ENCODE peak calls at places on chromosomes 16 and 17, in nine cellular contexts. Z, E, J, B, I, C, D, V and Q are unnamed samples.

GRCh38 chr17:78107457-78107856 is 21.1 kb downstream of the TMC6 start:
- DNase-seq in Z (no peak), E (no peak), J (peak), B (no peak), I (no peak), C (peak), D (no peak), V (no peak), Q (peak)

GRCh38 chr16:56565023-56565477 is at the start of gene MT4:
- DNase-seq in Z (no peak), E (no peak), J (no peak), B (no peak), I (no peak), C (no peak), D (no peak), V (no peak), Q (no peak)

GRCh38 chr17:29582767-29583166 is 6.7 kb downstream of the GIT1 start:
- DNase-seq in Z (no peak), E (no peak), J (no peak), B (peak), I (no peak), C (no peak), D (no peak), V (no peak), Q (no peak)

GRCh38 chr16:88339926-88340754 is 42.6 kb upstream of the ZNF469 start:
- DNase-seq in Z (no peak), E (peak), J (no peak), B (peak), I (no peak), C (no peak), D (no peak), V (no peak), Q (peak)

GRCh38 chr17:80864751-80865150 is 126.9 kb upstream of the CHMP6 start:
- DNase-seq in Z (no peak), E (no peak), J (no peak), B (no peak), I (no peak), C (peak), D (no peak), V (no peak), Q (no peak)

GRCh38 chr16:56610609-56611111 is 2.3 kb downstream of the MT2A start:
- DNase-seq in Z (no peak), E (no peak), J (no peak), B (no peak), I (no peak), C (no peak), D (peak), V (no peak), Q (no peak)

GRCh38 chr17:17890773-17891759 is 54.3 kb upstream of the SREBF1 start:
- DNase-seq in Z (peak), E (peak), J (peak), B (peak), I (peak), C (no peak), D (peak), V (peak), Q (peak)

GRCh38 chr16:69942099-69942491 is 9.0 kb upstream of the CLEC18A start:
- DNase-seq in Z (no peak), E (no peak), J (no peak), B (peak), I (no peak), C (no peak), D (no peak), V (no peak), Q (peak)

GRCh38 chr16:17998550-17998949 is 338.0 kb downstream of the NPIPA8 start:
- DNase-seq in Z (no peak), E (no peak), J (no peak), B (no peak), I (no peak), C (no peak), D (no peak), V (no peak), Q (no peak)

GRCh38 chr17:21161498-21162393 is 35.0 kb downstream of the DHRS7B start:
- DNase-seq in Z (no peak), E (no peak), J (no peak), B (no peak), I (no peak), C (no peak), D (peak), V (no peak), Q (no peak)

GRCh38 chr16:65889533-65889966 is 476.9 kb upstream of the CDH5 start:
- DNase-seq in Z (no peak), E (no peak), J (no peak), B (no peak), I (no peak), C (no peak), D (no peak), V (no peak), Q (no peak)

GRCh38 chr17:75975757-75976174 is 3.2 kb downstream of the ACOX1 start:
- DNase-seq in Z (no peak), E (no peak), J (no peak), B (no peak), I (no peak), C (no peak), D (no peak), V (no peak), Q (no peak)

GRCh38 chr17:82241926-82242697 is 13.3 kb downstream of the SLC16A3 start:
- DNase-seq in Z (no peak), E (no peak), J (peak), B (peak), I (no peak), C (peak), D (no peak), V (no peak), Q (peak)

GRCh38 chr16:87713469-87714229 is 52.1 kb downstream of the KLHDC4 start:
- DNase-seq in Z (peak), E (no peak), J (no peak), B (no peak), I (no peak), C (no peak), D (no peak), V (no peak), Q (no peak)

GRCh38 chr17:2400474-2400866 is 390 bp downstream of the MNT start:
- DNase-seq in Z (peak), E (peak), J (peak), B (peak), I (peak), C (peak), D (peak), V (no peak), Q (peak)

GRCh38 chr17:7293131-7293557 is 1.3 kb downstream of the YBX2 start:
- DNase-seq in Z (no peak), E (no peak), J (no peak), B (no peak), I (no peak), C (no peak), D (no peak), V (no peak), Q (no peak)

GRCh38 chr17:1082579-1082978 is 85.7 kb downstream of the TIMM22 start:
- DNase-seq in Z (no peak), E (no peak), J (no peak), B (no peak), I (no peak), C (no peak), D (no peak), V (no peak), Q (no peak)

GRCh38 chr17:8436169-8436932 is 667 bp downstream of the NDEL1 start:
- DNase-seq in Z (no peak), E (peak), J (peak), B (peak), I (peak), C (peak), D (peak), V (peak), Q (peak)

GRCh38 chr17:17855976-17856375 is 19.2 kb upstream of the SREBF1 start:
- DNase-seq in Z (no peak), E (no peak), J (no peak), B (no peak), I (peak), C (no peak), D (no peak), V (no peak), Q (peak)

GRCh38 chr17:21286066-21286770 is 1.7 kb downstream of the MAP2K3 start:
- DNase-seq in Z (no peak), E (peak), J (peak), B (peak), I (peak), C (peak), D (peak), V (peak), Q (peak)

GRCh38 chr16:85359147-85359822 is 247.0 kb upstream of the CIBAR2 start:
- DNase-seq in Z (no peak), E (no peak), J (no peak), B (no peak), I (no peak), C (no peak), D (peak), V (no peak), Q (no peak)

GRCh38 chr17:15406081-15406480 is 61.3 kb downstream of the CDRT4 start:
- DNase-seq in Z (no peak), E (no peak), J (no peak), B (no peak), I (no peak), C (no peak), D (peak), V (no peak), Q (no peak)

GRCh38 chr16:29702307-29702706 is 23.3 kb downstream of the QPRT start:
- DNase-seq in Z (peak), E (no peak), J (no peak), B (no peak), I (no peak), C (no peak), D (no peak), V (no peak), Q (no peak)

GRCh38 chr16:75265911-75266701 is 14.7 kb upstream of the BCAR1 start:
- DNase-seq in Z (no peak), E (peak), J (peak), B (peak), I (peak), C (peak), D (peak), V (peak), Q (peak)

GRCh38 chr17:77924757-77925336 is 33.7 kb upstream of the TNRC6C start:
- DNase-seq in Z (no peak), E (no peak), J (peak), B (no peak), I (no peak), C (peak), D (no peak), V (no peak), Q (peak)

GRCh38 chr17:19533718-19534561 is at the start of gene SLC47A1:
- DNase-seq in Z (no peak), E (no peak), J (peak), B (peak), I (peak), C (no peak), D (peak), V (no peak), Q (peak)

GRCh38 chr17:82231562-82232321 is 2.9 kb downstream of the SLC16A3 start:
- DNase-seq in Z (no peak), E (peak), J (peak), B (peak), I (peak), C (peak), D (peak), V (peak), Q (peak)

GRCh38 chr16:67486805-67487204 is 3.5 kb upstream of the AGRP start:
- DNase-seq in Z (no peak), E (no peak), J (no peak), B (no peak), I (no peak), C (no peak), D (peak), V (no peak), Q (no peak)

GRCh38 chr17:66351053-66351452 is 48.6 kb downstream of the PRKCA start:
- DNase-seq in Z (no peak), E (peak), J (no peak), B (peak), I (peak), C (peak), D (no peak), V (peak), Q (peak)

GRCh38 chr16:28308794-28309535 is 16.6 kb downstream of the SBK1 start:
- DNase-seq in Z (no peak), E (no peak), J (peak), B (no peak), I (no peak), C (no peak), D (no peak), V (no peak), Q (no peak)

GRCh38 chr16:49556252-49557069 is 182.9 kb downstream of the C16orf78 start:
- DNase-seq in Z (no peak), E (no peak), J (no peak), B (no peak), I (peak), C (no peak), D (peak), V (no peak), Q (no peak)

GRCh38 chr17:2025622-2026309 is 632 bp upstream of the RTN4RL1 start:
- DNase-seq in Z (no peak), E (peak), J (peak), B (peak), I (peak), C (peak), D (peak), V (peak), Q (peak)

GRCh38 chr17:72976971-72977767 is 115.3 kb downstream of the SLC39A11 start:
- DNase-seq in Z (no peak), E (no peak), J (peak), B (peak), I (peak), C (peak), D (peak), V (peak), Q (peak)

GRCh38 chr16:76656951-76657498 is 379.8 kb downstream of the CNTNAP4 start:
- DNase-seq in Z (no peak), E (no peak), J (no peak), B (no peak), I (no peak), C (no peak), D (no peak), V (no peak), Q (no peak)

GRCh38 chr16:76665571-76666275 is 388.5 kb downstream of the CNTNAP4 start:
- DNase-seq in Z (no peak), E (no peak), J (no peak), B (no peak), I (no peak), C (no peak), D (no peak), V (no peak), Q (no peak)

GRCh38 chr16:76661691-76662090 is 384.5 kb downstream of the CNTNAP4 start:
- DNase-seq in Z (no peak), E (no peak), J (no peak), B (no peak), I (no peak), C (no peak), D (peak), V (no peak), Q (no peak)
- H3K4me3 ChIP-seq in Z (no peak), E (no peak), J (no peak), B (no peak), I (no peak), C (no peak), D (no peak), V (no peak), Q (no peak)

DNA sequence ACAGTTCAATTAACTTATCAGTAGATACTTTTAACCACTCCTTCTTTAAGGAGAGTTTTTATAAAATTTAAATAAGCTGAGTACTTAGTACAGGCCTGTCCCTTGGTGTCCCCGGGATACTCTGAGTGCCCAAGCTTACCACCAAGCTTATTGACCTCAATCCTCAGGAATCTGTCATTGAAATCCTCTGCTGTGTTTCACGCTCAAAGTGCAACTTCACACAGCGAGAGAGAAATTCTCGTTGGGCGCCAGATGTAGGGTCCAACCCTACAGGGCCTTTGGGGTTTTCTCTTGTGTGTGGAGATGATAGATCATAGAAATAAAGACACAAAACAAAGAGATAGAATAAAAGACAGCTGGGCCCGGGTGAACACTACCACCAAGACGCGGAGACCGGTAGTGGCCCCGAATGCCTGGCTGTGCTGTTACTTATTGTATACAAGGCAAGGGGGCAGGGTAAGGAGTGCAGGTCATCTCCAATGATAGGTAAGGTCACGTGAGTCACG is 65.3 kb upstream of the ARL4D start:
- DNase-seq in Z (no peak), E (no peak), J (no peak), B (no peak), I (no peak), C (no peak), D (no peak), V (no peak), Q (no peak)
- H3K27ac ChIP-seq in Z (no peak), E (no peak), J (no peak), B (peak), I (no peak), C (peak), D (no peak), V (no peak), Q (no peak)

DNA sequence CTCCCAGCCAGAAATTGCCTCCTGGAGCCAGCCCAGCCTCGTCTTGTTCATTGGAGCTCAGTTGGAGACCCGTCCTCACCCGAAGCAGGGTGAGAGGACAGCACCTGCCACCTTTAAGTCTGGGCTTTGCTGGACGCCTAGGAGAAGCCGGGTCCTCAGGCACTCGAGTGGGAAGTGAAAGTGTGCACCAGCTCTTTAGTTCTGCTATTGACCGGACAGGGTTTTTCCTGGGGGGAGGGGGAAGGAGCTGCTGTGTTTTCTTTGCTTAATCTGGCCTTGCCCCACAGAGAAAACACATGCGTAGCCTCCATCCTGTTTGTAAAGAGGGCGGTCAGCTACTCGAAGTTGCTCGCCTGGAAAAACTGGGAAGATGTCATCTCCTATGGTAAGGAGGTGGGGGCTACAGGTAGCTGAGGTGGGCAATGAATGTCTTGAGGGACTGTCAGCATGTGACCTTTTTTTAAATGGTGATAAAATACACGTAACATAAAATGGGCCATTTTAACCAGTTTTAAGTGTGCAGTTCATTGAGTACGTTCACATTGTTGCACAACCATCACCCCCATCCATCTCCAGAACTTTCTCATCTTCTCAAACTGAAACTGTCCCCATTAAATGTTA is 34.4 kb downstream of the CMIP start:
- DNase-seq in Z (no peak), E (peak), J (peak), B (peak), I (peak), C (no peak), D (peak), V (peak), Q (peak)
- H3K4me3 ChIP-seq in Z (no peak), E (no peak), J (peak), B (no peak), I (no peak), C (no peak), D (no peak), V (no peak), Q (no peak)

GRCh38 chr17:45311406-45311761 is 5.4 kb downstream of the MAP3K14 start:
- DNase-seq in Z (no peak), E (no peak), J (no peak), B (no peak), I (no peak), C (no peak), D (no peak), V (no peak), Q (no peak)
- H3K27ac ChIP-seq in Z (peak), E (peak), J (peak), B (peak), I (peak), C (peak), D (peak), V (peak), Q (peak)

GRCh38 chr17:40490289-40490853 is 11.1 kb downstream of the TNS4 start:
- DNase-seq in Z (no peak), E (peak), J (peak), B (peak), I (peak), C (peak), D (peak), V (no peak), Q (peak)
- H3K4me3 ChIP-seq in Z (no peak), E (no peak), J (no peak), B (no peak), I (no peak), C (no peak), D (peak), V (no peak), Q (no peak)

DNA sequence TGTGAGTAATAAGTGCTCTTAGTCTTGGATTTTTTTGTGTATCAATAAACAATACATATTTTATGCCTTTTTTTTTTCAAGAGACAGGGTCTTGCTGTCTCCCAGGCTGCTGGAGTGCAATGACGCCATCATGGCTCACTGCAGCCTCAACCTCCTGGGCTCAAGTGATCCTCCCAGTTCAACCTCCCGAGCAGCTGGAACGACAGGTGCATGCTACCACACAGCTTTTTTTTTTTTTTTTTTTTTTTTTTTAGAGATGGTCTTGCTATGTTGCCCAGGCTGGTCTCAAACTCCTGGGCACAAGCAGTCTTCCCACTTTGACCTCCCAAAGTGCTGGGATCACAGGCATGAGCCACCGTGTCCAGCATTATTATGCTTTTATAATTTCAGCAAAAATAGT is 13.0 kb downstream of the ACSF2 start:
- DNase-seq in Z (no peak), E (no peak), J (no peak), B (no peak), I (no peak), C (no peak), D (no peak), V (no peak), Q (no peak)
- H3K27ac ChIP-seq in Z (no peak), E (no peak), J (no peak), B (no peak), I (peak), C (no peak), D (no peak), V (no peak), Q (no peak)

DNA sequence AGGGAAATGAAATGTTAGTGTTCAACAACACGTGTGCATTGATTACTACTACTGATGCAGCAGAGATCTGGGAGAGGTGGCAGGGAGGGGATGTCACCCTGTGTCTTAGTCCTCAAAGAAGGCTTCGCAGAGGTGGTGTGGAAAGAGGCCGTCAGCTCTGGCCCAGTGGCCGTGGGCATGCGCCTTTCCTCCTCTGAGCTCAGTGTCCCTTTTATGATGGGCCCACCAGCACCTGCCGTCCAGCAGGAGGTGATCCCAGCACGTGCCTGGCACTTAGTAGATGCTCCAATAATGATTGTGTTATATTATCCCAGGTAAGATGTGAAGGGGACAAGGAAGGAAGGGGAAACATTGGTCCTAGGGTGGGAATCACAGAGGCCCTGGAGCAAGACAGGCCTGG is 106.2 kb downstream of the CLEC16A start:
- DNase-seq in Z (no peak), E (no peak), J (no peak), B (no peak), I (no peak), C (peak), D (no peak), V (no peak), Q (no peak)
- H3K4me3 ChIP-seq in Z (no peak), E (no peak), J (no peak), B (no peak), I (no peak), C (no peak), D (no peak), V (no peak), Q (no peak)

DNA sequence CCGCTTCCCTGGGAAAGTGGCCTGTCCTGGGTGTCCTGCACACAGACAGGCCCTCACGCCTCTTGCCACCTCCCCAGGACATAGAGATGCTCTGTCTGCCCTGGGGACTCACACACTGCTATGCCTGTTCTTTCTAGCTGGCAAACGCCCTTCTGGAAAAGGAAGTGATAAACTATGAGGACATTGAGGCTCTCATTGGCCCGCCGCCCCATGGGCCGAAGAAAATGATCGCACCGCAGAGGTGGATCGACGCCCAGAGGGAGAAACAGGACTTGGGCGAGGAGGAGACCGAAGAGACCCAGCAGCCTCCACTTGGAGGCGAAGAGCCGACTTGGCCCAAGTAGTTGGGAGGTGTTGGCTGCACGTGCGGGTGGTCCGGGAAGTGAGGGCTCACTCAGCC is 3.7 kb upstream of the RPL13 start:
- DNase-seq in Z (no peak), E (no peak), J (no peak), B (no peak), I (no peak), C (no peak), D (no peak), V (no peak), Q (no peak)
- H3K27ac ChIP-seq in Z (no peak), E (no peak), J (peak), B (no peak), I (no peak), C (no peak), D (no peak), V (no peak), Q (no peak)